ENCODE peak calls at places on chromosome 10, in four cellular contexts. Y is posterior cingulate gyrus, W is HTR-8/SVneo, L is T47D. Z is an unnamed sample.

GRCh38 chr10:122464575-122464974 is 3.2 kb downstream of the HTRA1 start:
- DNase-seq in L (no peak), Y (no peak), W (no peak), Z (no peak)

GRCh38 chr10:48587819-48588218 is 17.1 kb downstream of the ARHGAP22 start:
- DNase-seq in L (no peak), Y (no peak), W (no peak), Z (no peak)

GRCh38 chr10:102435098-102435497 is 2.7 kb upstream of the CUEDC2 start:
- DNase-seq in W (no peak), L (no peak), Y (no peak), Z (no peak)

GRCh38 chr10:68330852-68331454 is 911 bp upstream of the HNRNPH3 start:
- DNase-seq in Y (peak), W (no peak), L (no peak), Z (no peak)

GRCh38 chr10:19811517-19811916 is 4.7 kb upstream of the PLXDC2 start:
- DNase-seq in L (no peak), Y (peak), W (no peak), Z (no peak)

GRCh38 chr10:21172774-21173432 is 275.8 kb upstream of the NEBL start:
- DNase-seq in Y (peak), W (peak), L (no peak), Z (no peak)

GRCh38 chr10:130215076-130215917 is 79.1 kb downstream of the GLRX3 start:
- DNase-seq in W (no peak), Y (no peak), L (no peak), Z (no peak)

GRCh38 chr10:91196268-91197043 is 24.0 kb upstream of the PCGF5 start:
- DNase-seq in Y (no peak), L (no peak), W (no peak), Z (no peak)

GRCh38 chr10:47045331-47045861 is 134.2 kb downstream of the PTPN20 start:
- DNase-seq in W (no peak), L (no peak), Y (peak), Z (no peak)

GRCh38 chr10:46035923-46036849 is 5.8 kb upstream of the NCOA4 start:
- DNase-seq in W (no peak), L (no peak), Y (no peak), Z (no peak)

GRCh38 chr10:23099816-23100215 is 4.4 kb downstream of the MSRB2 start:
- DNase-seq in L (no peak), W (no peak), Y (no peak), Z (no peak)

GRCh38 chr10:97230146-97230545 is 44.4 kb upstream of the SLIT1 start:
- DNase-seq in Y (no peak), W (no peak), L (no peak), Z (no peak)

GRCh38 chr10:75646218-75646915 is 214.9 kb downstream of the LRMDA start:
- DNase-seq in W (no peak), Y (no peak), L (no peak), Z (no peak)

GRCh38 chr10:7424315-7424714 is 13.5 kb upstream of the SFMBT2 start:
- DNase-seq in L (no peak), Y (no peak), W (no peak), Z (no peak)

GRCh38 chr10:70320751-70321150 is 36.9 kb upstream of the NPFFR1 start:
- DNase-seq in W (no peak), Y (no peak), L (no peak), Z (no peak)

GRCh38 chr10:74103560-74104248 is 46.9 kb downstream of the AP3M1 start:
- DNase-seq in L (peak), Y (peak), W (peak), Z (no peak)

GRCh38 chr10:42827201-42827600 is 44.6 kb downstream of the BMS1 start:
- DNase-seq in Y (no peak), W (no peak), L (no peak), Z (no peak)